ENCODE peak calls at places on chromosomes 1 and 21, in four cellular contexts. O is fibroblast of pulmonary artery, T is fibroblast of lung, U is HTR-8/SVneo. I is an unnamed sample.

GRCh38 chr1:228352677-228353481 is 53.8 kb downstream of the TRIM11 start:
- DNase-seq in T (no peak), O (no peak), U (no peak), I (no peak)

GRCh38 chr1:19165501-19165900 is 44.6 kb downstream of the UBR4 start:
- DNase-seq in U (no peak), O (no peak), T (peak), I (no peak)

GRCh38 chr21:38937844-38938243 is 132.1 kb downstream of the ETS2 start:
- DNase-seq in U (no peak), O (no peak), T (no peak), I (no peak)

GRCh38 chr1:62908168-62908567 is 124.2 kb downstream of the ATG4C start:
- DNase-seq in U (no peak), T (no peak), O (no peak), I (peak)

GRCh38 chr1:33349081-33349759 is 28.3 kb upstream of the A3GALT2 start:
- DNase-seq in O (peak), U (no peak), T (peak), I (peak)

GRCh38 chr1:162538815-162539431 is 22.6 kb upstream of the UAP1 start:
- DNase-seq in U (peak), T (peak), O (peak), I (peak)

GRCh38 chr1:199551967-199552565 is 475.4 kb upstream of the NR5A2 start:
- DNase-seq in U (peak), O (peak), T (peak), I (peak)

GRCh38 chr1:65036614-65037180 is 70.3 kb upstream of the JAK1 start:
- DNase-seq in O (no peak), T (no peak), U (no peak), I (no peak)

GRCh38 chr1:156973464-156973863 is 53.0 kb downstream of the LRRC71 start:
- DNase-seq in O (no peak), T (no peak), U (no peak), I (no peak)

GRCh38 chr1:73359001-73359400 is 839.0 kb downstream of the LRRIQ3 start:
- DNase-seq in O (no peak), U (no peak), T (no peak), I (no peak)

GRCh38 chr1:234531181-234532132 is 52.5 kb upstream of the TARBP1 start:
- DNase-seq in T (peak), O (peak), U (no peak), I (no peak)

GRCh38 chr1:8456306-8456912 is 138.5 kb downstream of the SLC45A1 start:
- DNase-seq in O (peak), T (peak), U (peak), I (peak)

GRCh38 chr1:37931148-37931492 is 15.7 kb downstream of the INPP5B start:
- DNase-seq in O (no peak), T (no peak), U (no peak), I (peak)

GRCh38 chr1:151897861-151898468 is 11.3 kb downstream of the THEM4 start:
- DNase-seq in O (no peak), T (no peak), U (no peak), I (no peak)

GRCh38 chr1:11518016-11518670 is 39.2 kb downstream of the DISP3 start:
- DNase-seq in T (no peak), U (no peak), O (no peak), I (no peak)

GRCh38 chr1:190904091-190904695 is 426.5 kb upstream of the BRINP3 start:
- DNase-seq in T (peak), U (no peak), O (peak), I (no peak)

GRCh38 chr1:51754666-51755065 is 123.9 kb downstream of the NRDC start:
- DNase-seq in T (no peak), O (no peak), U (no peak), I (no peak)

GRCh38 chr1:189374816-189375215 is 1102.8 kb downstream of the BRINP3 start:
- DNase-seq in U (peak), T (no peak), O (no peak), I (no peak)